ENCODE peak calls at places on chromosomes 4 and X, in six cellular contexts. W is NB4, Y is MCF 10A, G is HFFc6, I is choroid plexus epithelial cell, A is bronchial epithelial cell. O is an unnamed sample.

GRCh38 chr4:140367738-140368137 is 5.7 kb upstream of the SCOC start:
- DNase-seq in W (no peak), Y (peak), G (peak), I (peak), A (peak), O (peak)

GRCh38 chr4:143455211-143455610 is 58.3 kb upstream of the SMARCA5 start:
- DNase-seq in W (no peak), Y (no peak), G (no peak), I (peak), A (no peak), O (no peak)

GRCh38 chr4:142331132-142331531 is 515.0 kb downstream of the INPP4B start:
- DNase-seq in W (no peak), Y (no peak), G (peak), I (peak), A (no peak), O (no peak)

GRCh38 chrX:103153661-103154060 is 60.7 kb upstream of the NXF3 start:
- DNase-seq in W (peak), Y (no peak), G (no peak), I (no peak), A (peak), O (peak)

GRCh38 chr4:173486714-173487392 is 43.2 kb downstream of the HAND2 start:
- DNase-seq in W (no peak), Y (no peak), G (no peak), I (no peak), A (no peak), O (no peak)

GRCh38 chr4:10031663-10032590 is 10.6 kb upstream of the SLC2A9 start:
- DNase-seq in W (no peak), Y (no peak), G (no peak), I (peak), A (no peak), O (no peak)

GRCh38 chr4:14915018-14915417 is 87.3 kb upstream of the CPEB2 start:
- DNase-seq in W (no peak), Y (no peak), G (no peak), I (no peak), A (no peak), O (no peak)

GRCh38 chr4:32499176-32499575 is 1779.0 kb downstream of the PCDH7 start:
- DNase-seq in W (no peak), Y (peak), G (no peak), I (peak), A (peak), O (peak)

GRCh38 chrX:107851215-107851614 is 25.5 kb downstream of the MID2 start:
- DNase-seq in W (no peak), Y (no peak), G (peak), I (peak), A (peak), O (peak)

GRCh38 chrX:21972721-21973120 is 32.2 kb downstream of the SMS start:
- DNase-seq in W (peak), Y (no peak), G (peak), I (peak), A (peak), O (peak)

GRCh38 chr4:67549123-67549522 is 3.8 kb upstream of the CENPC start:
- DNase-seq in W (peak), Y (peak), G (no peak), I (peak), A (peak), O (peak)

GRCh38 chr4:181939199-181939945 is 303.8 kb upstream of the TENM3 start:
- DNase-seq in W (no peak), Y (peak), G (peak), I (peak), A (no peak), O (no peak)

GRCh38 chr4:82900016-82900334 is 560 bp upstream of the THAP9 start:
- DNase-seq in W (peak), Y (no peak), G (no peak), I (peak), A (peak), O (no peak)

GRCh38 chr4:156378053-156378665 is 424.5 kb upstream of the CTSO start:
- DNase-seq in W (peak), Y (peak), G (peak), I (peak), A (peak), O (peak)

GRCh38 chr4:705278-706082 is at the start of gene PCGF3:
- DNase-seq in W (peak), Y (peak), G (peak), I (peak), A (peak), O (peak)

GRCh38 chr4:24032371-24032989 is 142.6 kb upstream of the PPARGC1A start:
- DNase-seq in W (peak), Y (peak), G (no peak), I (peak), A (peak), O (no peak)

GRCh38 chrX:120308959-120309872 is 2.0 kb downstream of the TMEM255A start:
- DNase-seq in W (peak), Y (peak), G (no peak), I (peak), A (peak), O (peak)

GRCh38 chr4:25702848-25703247 is 47.2 kb downstream of the SLC34A2 start:
- DNase-seq in W (peak), Y (peak), G (peak), I (peak), A (no peak), O (no peak)

GRCh38 chr4:185847352-185848078 is 35.5 kb upstream of the SORBS2 start:
- DNase-seq in W (no peak), Y (peak), G (peak), I (peak), A (peak), O (peak)

GRCh38 chrX:1584237-1585011 is 7.0 kb upstream of the AKAP17A start:
- DNase-seq in W (no peak), Y (no peak), G (no peak), I (no peak), A (no peak), O (no peak)

GRCh38 chrX:9576059-9576458 is 111.2 kb downstream of the TBL1X start:
- DNase-seq in W (no peak), Y (no peak), G (no peak), I (no peak), A (no peak), O (no peak)

GRCh38 chrX:145821291-145821897 is 3.8 kb downstream of the SLITRK2 start:
- DNase-seq in W (no peak), Y (no peak), G (no peak), I (no peak), A (no peak), O (no peak)

GRCh38 chrX:5458300-5458699 is 770.4 kb downstream of the NLGN4X start:
- DNase-seq in W (peak), Y (no peak), G (no peak), I (no peak), A (no peak), O (no peak)

GRCh38 chrX:106177106-106177981 is 9.2 kb downstream of the PWWP3B start:
- DNase-seq in W (no peak), Y (no peak), G (no peak), I (peak), A (peak), O (no peak)

GRCh38 chr4:112147697-112148096 is 2.4 kb downstream of the FAM241A start:
- DNase-seq in W (no peak), Y (no peak), G (no peak), I (peak), A (no peak), O (no peak)

GRCh38 chr4:48420172-48420571 is 63.0 kb upstream of the SLC10A4 start:
- DNase-seq in W (no peak), Y (no peak), G (no peak), I (no peak), A (no peak), O (no peak)

GRCh38 chr4:105145913-105146285 is 777 bp upstream of the TET2 start:
- DNase-seq in W (no peak), Y (no peak), G (no peak), I (no peak), A (no peak), O (no peak)

GRCh38 chrX:9492901-9493300 is 28.0 kb downstream of the TBL1X start:
- DNase-seq in W (no peak), Y (no peak), G (no peak), I (no peak), A (no peak), O (no peak)

GRCh38 chr4:89314291-89314690 is 6.7 kb upstream of the GPRIN3 start:
- DNase-seq in W (no peak), Y (peak), G (no peak), I (no peak), A (no peak), O (no peak)

GRCh38 chr4:6908397-6909112 is 1.1 kb upstream of the TBC1D14 start:
- DNase-seq in W (no peak), Y (no peak), G (no peak), I (peak), A (no peak), O (no peak)

GRCh38 chrX:153423652-153424051 is 12.4 kb downstream of the ZFP92 start:
- DNase-seq in W (no peak), Y (peak), G (no peak), I (peak), A (no peak), O (no peak)

GRCh38 chrX:63275127-63275526 is 76.0 kb downstream of the SPIN4 start:
- DNase-seq in W (peak), Y (peak), G (peak), I (peak), A (peak), O (no peak)

GRCh38 chr4:159280442-159281172 is 177.7 kb downstream of the RAPGEF2 start:
- DNase-seq in W (no peak), Y (no peak), G (no peak), I (no peak), A (no peak), O (no peak)

GRCh38 chr4:185833055-185833598 is 21.1 kb upstream of the SORBS2 start:
- DNase-seq in W (no peak), Y (no peak), G (no peak), I (peak), A (no peak), O (no peak)

GRCh38 chr4:183718876-183719275 is 59.8 kb downstream of the TRAPPC11 start:
- DNase-seq in W (no peak), Y (no peak), G (no peak), I (no peak), A (peak), O (peak)

GRCh38 chr4:183723561-183724228 is 64.6 kb downstream of the TRAPPC11 start:
- DNase-seq in W (no peak), Y (no peak), G (no peak), I (no peak), A (no peak), O (no peak)

GRCh38 chr4:183721207-183722081 is 62.4 kb downstream of the TRAPPC11 start:
- DNase-seq in W (peak), Y (no peak), G (no peak), I (peak), A (peak), O (no peak)

GRCh38 chr4:183727482-183727881 is 68.4 kb downstream of the TRAPPC11 start:
- DNase-seq in W (no peak), Y (no peak), G (no peak), I (no peak), A (no peak), O (no peak)

DNA sequence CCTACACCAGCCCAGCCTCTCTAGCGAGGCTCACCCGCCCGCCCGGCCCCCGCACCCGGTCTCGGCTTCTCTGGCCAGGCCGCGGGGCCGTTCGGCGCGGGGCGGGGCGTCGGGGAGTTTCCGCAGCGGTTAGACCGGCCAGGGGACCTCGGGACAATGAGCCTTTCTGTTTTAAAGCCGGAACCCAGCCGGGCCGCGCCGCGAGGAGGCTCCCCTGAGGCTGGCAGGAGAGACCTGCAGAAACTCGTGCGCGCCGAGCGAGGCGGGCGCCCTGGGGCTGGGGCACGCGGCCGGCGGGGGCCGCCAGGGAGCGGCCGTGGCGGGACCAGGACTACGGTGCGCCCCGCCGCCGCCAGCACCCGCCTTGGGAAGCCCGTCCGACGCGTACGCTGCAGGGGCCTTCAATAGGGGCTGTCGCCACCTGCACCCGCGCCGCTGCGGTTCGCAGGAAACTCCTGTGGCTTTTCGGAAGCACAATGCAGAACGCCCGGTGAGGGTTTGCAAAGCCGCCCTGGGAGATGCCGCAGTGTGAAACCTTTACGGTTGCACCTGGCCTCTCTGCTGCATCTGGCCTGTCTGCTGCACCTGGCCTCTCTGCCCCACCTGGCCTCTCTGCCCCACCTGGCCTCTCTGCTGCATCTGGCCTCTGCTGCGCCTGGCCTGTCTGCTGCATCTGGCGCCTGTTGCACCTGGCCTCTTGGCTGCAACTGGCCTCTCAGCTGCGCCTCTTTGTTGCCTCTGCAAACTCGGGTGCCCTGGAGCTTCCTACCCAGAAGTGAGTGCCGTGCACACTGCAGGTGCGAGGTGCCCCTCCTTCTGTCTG is 63.9 kb downstream of the TRAPPC11 start:
- DNase-seq in W (peak), Y (peak), G (peak), I (peak), A (peak), O (peak)
- TF ChIP-seq CTCF in W (no peak), Y (no peak), G (no peak), I (no peak), A (no peak), O (no peak)

GRCh38 chr4:1870578-1871443 is at the start of gene NSD2:
- DNase-seq in W (peak), Y (peak), G (peak), I (peak), A (peak), O (peak)
- TF ChIP-seq CTCF in W (no peak), Y (no peak), G (no peak), I (no peak), A (no peak), O (no peak)

GRCh38 chr4:175253184-175253902 is 335.2 kb downstream of the ADAM29 start:
- DNase-seq in W (peak), Y (peak), G (no peak), I (peak), A (peak), O (no peak)
- TF ChIP-seq CTCF in W (peak), Y (peak), G (peak), I (peak), A (peak), O (no peak)

GRCh38 chr4:122826000-122826595 is 533 bp upstream of the FGF2 start:
- DNase-seq in W (peak), Y (no peak), G (peak), I (peak), A (no peak), O (no peak)

GRCh38 chr4:122827258-122827887 is 742 bp downstream of the FGF2 start:
- DNase-seq in W (peak), Y (peak), G (no peak), I (peak), A (no peak), O (no peak)

GRCh38 chr4:122826596-122827257 is at the start of gene FGF2:
- DNase-seq in W (peak), Y (peak), G (peak), I (peak), A (no peak), O (no peak)

GRCh38 chr4:122830392-122831095 is 3.9 kb downstream of the FGF2 start:
- DNase-seq in W (no peak), Y (no peak), G (no peak), I (peak), A (no peak), O (no peak)

GRCh38 chr4:122827899-122828601 is 1.4 kb downstream of the FGF2 start:
- DNase-seq in W (peak), Y (peak), G (no peak), I (peak), A (peak), O (peak)
- TF ChIP-seq CTCF in W (no peak), Y (no peak), G (no peak), I (peak), A (no peak), O (peak)

GRCh38 chr4:5409237-5409636 is 299.1 kb downstream of the EVC2 start:
- DNase-seq in W (no peak), Y (no peak), G (no peak), I (no peak), A (peak), O (peak)

GRCh38 chr4:5412296-5412695 is 296.1 kb downstream of the EVC2 start:
- DNase-seq in W (no peak), Y (no peak), G (no peak), I (no peak), A (no peak), O (no peak)

DNA sequence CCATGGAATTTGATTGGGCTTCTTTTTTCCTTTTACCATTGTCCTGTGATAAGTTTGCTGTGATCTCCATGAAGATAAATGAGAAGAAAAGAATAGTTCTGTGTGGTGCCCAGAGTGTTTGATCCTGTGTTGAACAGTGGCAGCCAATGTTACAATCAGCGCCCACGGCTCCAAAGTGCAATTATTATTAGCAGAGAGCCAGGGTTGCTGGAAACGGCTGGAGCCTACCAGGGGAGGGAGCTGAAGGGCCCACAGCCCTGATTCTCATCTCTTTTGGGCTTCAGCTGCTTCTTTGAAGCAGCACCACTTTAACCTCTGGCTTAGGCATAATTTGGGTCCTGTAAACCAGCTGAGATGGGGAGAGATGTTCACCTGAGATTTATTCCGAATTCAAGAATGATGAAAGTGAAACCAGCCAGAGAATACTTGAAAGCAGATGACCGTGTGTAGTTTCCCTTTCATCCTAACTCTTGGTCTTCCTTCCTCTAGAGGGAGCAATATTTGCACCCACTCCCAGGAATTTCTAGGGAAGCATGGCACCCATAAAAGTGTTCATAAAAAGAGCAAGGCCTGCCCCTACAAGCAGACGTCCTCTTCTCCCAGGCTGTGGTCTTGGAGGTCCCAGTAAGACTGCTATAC is 298.3 kb downstream of the EVC2 start:
- DNase-seq in W (no peak), Y (peak), G (no peak), I (no peak), A (no peak), O (no peak)
- TF ChIP-seq CTCF in W (no peak), Y (no peak), G (peak), I (peak), A (no peak), O (no peak)